ENCODE peak calls at places on chromosomes 2 and 18, in five cellular contexts. One of them, this sample, is unnamed.

GRCh38 chr2:5387421-5387820 is 304.8 kb upstream of the SOX11 start:
- DNase-seq in upper lobe of left lung: no peak
- DNase-seq in K562: no peak
- DNase-seq in ovary: no peak
- DNase-seq in A549: no peak
- DNase-seq in this sample: no peak

GRCh38 chr18:13220326-13220991 is 1.9 kb downstream of the LDLRAD4 start:
- DNase-seq in upper lobe of left lung: no peak
- DNase-seq in K562: no peak
- DNase-seq in ovary: no peak
- DNase-seq in A549: no peak
- DNase-seq in this sample: peak; percentile 45

GRCh38 chr18:22607284-22607635 is 189.5 kb upstream of the CTAGE1 start:
- DNase-seq in upper lobe of left lung: no peak
- DNase-seq in K562: no peak
- DNase-seq in ovary: no peak
- DNase-seq in A549: no peak
- DNase-seq in this sample: no peak

GRCh38 chr18:3995476-3996102 is 459.5 kb downstream of the DLGAP1 start:
- DNase-seq in upper lobe of left lung: peak; percentile 42
- DNase-seq in K562: peak; percentile 43
- DNase-seq in ovary: peak; percentile 39
- DNase-seq in A549: peak; percentile 79
- DNase-seq in this sample: peak; percentile 64

GRCh38 chr2:168811670-168812069 is 9.2 kb downstream of the NOSTRIN start:
- DNase-seq in upper lobe of left lung: no peak
- DNase-seq in K562: no peak
- DNase-seq in ovary: no peak
- DNase-seq in A549: no peak
- DNase-seq in this sample: no peak

GRCh38 chr2:154697422-154698237 is 865 bp upstream of the KCNJ3 start:
- DNase-seq in upper lobe of left lung: no peak
- DNase-seq in K562: no peak
- DNase-seq in ovary: no peak
- DNase-seq in A549: no peak
- DNase-seq in this sample: peak; percentile 48

GRCh38 chr2:175180701-175181103 is 808 bp downstream of the ATP5MC3 start:
- DNase-seq in upper lobe of left lung: peak; percentile 32
- DNase-seq in K562: no peak
- DNase-seq in ovary: peak; percentile 23
- DNase-seq in A549: peak; percentile 40
- DNase-seq in this sample: peak; percentile 39

GRCh38 chr2:174699993-174700766 is 64.1 kb downstream of the CHRNA1 start:
- DNase-seq in upper lobe of left lung: no peak
- DNase-seq in K562: peak; percentile 69
- DNase-seq in ovary: no peak
- DNase-seq in A549: peak; percentile 57
- DNase-seq in this sample: no peak

GRCh38 chr2:74843371-74844298 is 9.7 kb downstream of the HK2 start:
- DNase-seq in upper lobe of left lung: peak; percentile 34
- DNase-seq in K562: no peak
- DNase-seq in ovary: no peak
- DNase-seq in A549: no peak
- DNase-seq in this sample: no peak

GRCh38 chr2:169877406-169877805 is 50.2 kb downstream of the UBR3 start:
- DNase-seq in upper lobe of left lung: no peak
- DNase-seq in K562: no peak
- DNase-seq in ovary: no peak
- DNase-seq in A549: peak; percentile 54
- DNase-seq in this sample: no peak

GRCh38 chr2:36780231-36780808 is 83.8 kb downstream of the VIT start:
- DNase-seq in upper lobe of left lung: no peak
- DNase-seq in K562: peak; percentile 63
- DNase-seq in ovary: no peak
- DNase-seq in A549: peak; percentile 58
- DNase-seq in this sample: no peak

GRCh38 chr2:14451312-14451711 is 181.2 kb upstream of the LRATD1 start:
- DNase-seq in upper lobe of left lung: no peak
- DNase-seq in K562: no peak
- DNase-seq in ovary: no peak
- DNase-seq in A549: no peak
- DNase-seq in this sample: no peak

GRCh38 chr18:8898990-8899389 is 193.6 kb downstream of the MTCL1 start:
- DNase-seq in upper lobe of left lung: no peak
- DNase-seq in K562: no peak
- DNase-seq in ovary: no peak
- DNase-seq in A549: no peak
- DNase-seq in this sample: no peak

GRCh38 chr2:138744709-138745108 is 35.5 kb downstream of the NXPH2 start:
- DNase-seq in upper lobe of left lung: no peak
- DNase-seq in K562: no peak
- DNase-seq in ovary: no peak
- DNase-seq in A549: no peak
- DNase-seq in this sample: no peak

GRCh38 chr2:66789741-66790140 is 354.8 kb downstream of the MEIS1 start:
- DNase-seq in upper lobe of left lung: no peak
- DNase-seq in K562: no peak
- DNase-seq in ovary: no peak
- DNase-seq in A549: peak; percentile 6
- DNase-seq in this sample: no peak

GRCh38 chr18:32714571-32715148 is 58.2 kb downstream of the KLHL14 start:
- DNase-seq in upper lobe of left lung: no peak
- DNase-seq in K562: no peak
- DNase-seq in ovary: no peak
- DNase-seq in A549: peak; percentile 56
- DNase-seq in this sample: peak; percentile 36

DNA sequence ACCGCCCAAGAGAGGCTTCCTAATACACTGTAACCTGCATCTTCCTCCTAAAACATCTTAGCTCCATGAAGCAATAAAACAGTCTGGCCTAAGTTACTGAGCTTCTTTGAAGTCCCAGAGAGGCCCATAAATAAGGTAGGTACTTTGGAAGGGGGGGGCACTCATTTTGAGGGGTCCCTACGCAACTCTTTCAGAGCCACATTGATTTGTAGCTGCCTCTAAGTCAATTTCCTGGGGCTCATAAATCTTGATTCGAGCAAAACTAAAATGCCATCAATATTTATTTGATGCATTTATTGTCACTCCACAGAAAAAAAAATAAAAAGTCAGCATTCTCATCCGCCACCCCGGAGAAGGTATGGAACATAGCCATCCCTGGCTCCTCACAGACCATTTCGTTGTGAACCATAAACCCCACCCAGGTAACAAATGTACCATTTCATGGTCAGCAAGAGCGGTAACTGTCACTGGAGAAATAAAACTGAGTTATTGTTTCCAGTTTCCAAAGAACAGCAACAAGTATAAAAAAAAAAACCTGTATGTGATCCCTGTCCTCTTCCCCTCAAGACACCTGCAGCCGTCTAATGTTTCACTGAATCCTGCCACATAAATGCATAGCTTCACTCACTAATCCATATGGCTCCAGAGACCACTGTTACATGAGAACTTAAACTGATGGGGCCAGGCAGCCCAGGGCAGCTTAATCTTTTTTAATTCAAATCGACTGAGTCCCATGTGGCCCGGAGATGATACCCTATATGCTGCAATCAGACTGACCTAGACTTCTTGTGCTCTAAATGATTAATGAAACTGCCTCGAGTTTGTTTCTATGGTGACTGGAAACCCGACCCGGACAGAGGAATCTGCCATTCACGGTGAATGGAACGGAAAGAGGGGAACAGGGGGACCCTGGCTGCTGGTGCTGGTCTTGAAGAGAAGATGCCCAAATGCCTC is 60.7 kb upstream of the SIX2 start:
- DNase-seq in upper lobe of left lung: no peak
- DNase-seq in K562: no peak
- DNase-seq in ovary: no peak
- DNase-seq in A549: no peak
- DNase-seq in this sample: no peak
- TF ChIP-seq EP300 in upper lobe of left lung: no peak
- TF ChIP-seq EP300 in K562: no peak
- TF ChIP-seq EP300 in ovary: no peak
- TF ChIP-seq EP300 in A549: no peak
- TF ChIP-seq EP300 in this sample: no peak

GRCh38 chr2:197706839-197707207 is 1.7 kb downstream of the MARS2 start:
- DNase-seq in upper lobe of left lung: no peak
- DNase-seq in K562: no peak
- DNase-seq in ovary: no peak
- DNase-seq in A549: no peak
- DNase-seq in this sample: no peak

GRCh38 chr2:197707316-197708213 is 2.4 kb downstream of the MARS2 start:
- DNase-seq in upper lobe of left lung: no peak
- DNase-seq in K562: no peak
- DNase-seq in ovary: no peak
- DNase-seq in A549: peak; percentile 57
- DNase-seq in this sample: no peak

GRCh38 chr2:197704434-197705142 is 581 bp upstream of the MARS2 start:
- DNase-seq in upper lobe of left lung: no peak
- DNase-seq in K562: peak; percentile 9
- DNase-seq in ovary: no peak
- DNase-seq in A549: no peak
- DNase-seq in this sample: no peak

GRCh38 chr2:197705912-197706838 is 1.0 kb downstream of the MARS2 start:
- DNase-seq in upper lobe of left lung: peak; percentile 35
- DNase-seq in K562: no peak
- DNase-seq in ovary: peak; percentile 21
- DNase-seq in A549: no peak
- DNase-seq in this sample: no peak

GRCh38 chr2:197705143-197705911 is at the start of gene MARS2:
- DNase-seq in upper lobe of left lung: peak; percentile 91
- DNase-seq in K562: peak; percentile 87
- DNase-seq in ovary: peak; percentile 94
- DNase-seq in A549: peak; percentile 92
- DNase-seq in this sample: peak; percentile 95
- TF ChIP-seq EP300 in upper lobe of left lung: no peak
- TF ChIP-seq EP300 in K562: no peak
- TF ChIP-seq EP300 in ovary: no peak
- TF ChIP-seq EP300 in A549: no peak
- TF ChIP-seq EP300 in this sample: no peak

GRCh38 chr18:59712311-59712710 is 15.1 kb upstream of the CCBE1 start:
- DNase-seq in upper lobe of left lung: no peak
- DNase-seq in K562: no peak
- DNase-seq in ovary: no peak
- DNase-seq in A549: no peak
- DNase-seq in this sample: no peak

GRCh38 chr18:59715445-59715844 is 18.2 kb upstream of the CCBE1 start:
- DNase-seq in upper lobe of left lung: no peak
- DNase-seq in K562: no peak
- DNase-seq in ovary: no peak
- DNase-seq in A549: no peak
- DNase-seq in this sample: no peak

GRCh38 chr18:59718108-59719057 is 21.2 kb upstream of the CCBE1 start:
- DNase-seq in upper lobe of left lung: no peak
- DNase-seq in K562: no peak
- DNase-seq in ovary: no peak
- DNase-seq in A549: peak; percentile 72
- DNase-seq in this sample: no peak

GRCh38 chr18:59717291-59717690 is 20.1 kb upstream of the CCBE1 start:
- DNase-seq in upper lobe of left lung: no peak
- DNase-seq in K562: no peak
- DNase-seq in ovary: no peak
- DNase-seq in A549: no peak
- DNase-seq in this sample: no peak

GRCh38 chr18:59715966-59716369 is 18.7 kb upstream of the CCBE1 start:
- DNase-seq in upper lobe of left lung: no peak
- DNase-seq in K562: no peak
- DNase-seq in ovary: no peak
- DNase-seq in A549: peak; percentile 70
- DNase-seq in this sample: no peak
- TF ChIP-seq EP300 in upper lobe of left lung: no peak
- TF ChIP-seq EP300 in K562: no peak
- TF ChIP-seq EP300 in ovary: no peak
- TF ChIP-seq EP300 in A549: no peak
- TF ChIP-seq EP300 in this sample: no peak

GRCh38 chr2:182907081-182907830 is 40.8 kb upstream of the FRZB start:
- DNase-seq in upper lobe of left lung: no peak
- DNase-seq in K562: no peak
- DNase-seq in ovary: no peak
- DNase-seq in A549: no peak
- DNase-seq in this sample: no peak
- TF ChIP-seq EP300 in upper lobe of left lung: no peak
- TF ChIP-seq EP300 in K562: no peak
- TF ChIP-seq EP300 in ovary: no peak
- TF ChIP-seq EP300 in A549: no peak
- TF ChIP-seq EP300 in this sample: no peak

GRCh38 chr2:47237375-47238357 is 82.6 kb upstream of the STPG4 start:
- DNase-seq in upper lobe of left lung: no peak
- DNase-seq in K562: peak; percentile 72
- DNase-seq in ovary: peak; percentile 78
- DNase-seq in A549: no peak
- DNase-seq in this sample: no peak

GRCh38 chr2:47239119-47239969 is 84.2 kb upstream of the STPG4 start:
- DNase-seq in upper lobe of left lung: no peak
- DNase-seq in K562: no peak
- DNase-seq in ovary: no peak
- DNase-seq in A549: no peak
- DNase-seq in this sample: no peak

GRCh38 chr2:47232738-47233415 is 77.8 kb upstream of the STPG4 start:
- DNase-seq in upper lobe of left lung: no peak
- DNase-seq in K562: no peak
- DNase-seq in ovary: no peak
- DNase-seq in A549: no peak
- DNase-seq in this sample: no peak

GRCh38 chr2:47236503-47237215 is 81.6 kb upstream of the STPG4 start:
- DNase-seq in upper lobe of left lung: no peak
- DNase-seq in K562: no peak
- DNase-seq in ovary: no peak
- DNase-seq in A549: no peak
- DNase-seq in this sample: no peak

GRCh38 chr2:47235127-47235526 is 80.0 kb upstream of the STPG4 start:
- DNase-seq in upper lobe of left lung: no peak
- DNase-seq in K562: peak; percentile 35
- DNase-seq in ovary: no peak
- DNase-seq in A549: no peak
- DNase-seq in this sample: no peak
- TF ChIP-seq EP300 in upper lobe of left lung: no peak
- TF ChIP-seq EP300 in K562: no peak
- TF ChIP-seq EP300 in ovary: no peak
- TF ChIP-seq EP300 in A549: no peak
- TF ChIP-seq EP300 in this sample: no peak